ENCODE peak calls at places on chromosome 22, in five cellular contexts. One of them, this sample, is unnamed.

GRCh38 chr22:26139320-26139719 is 29.9 kb upstream of the SEZ6L start:
- DNase-seq in foreskin fibroblast: no peak
- DNase-seq in amniotic stem cell: no peak
- DNase-seq in dorsolateral prefrontal cortex: peak; percentile 64
- DNase-seq in nucleus accumbens: no peak
- DNase-seq in this sample: no peak

GRCh38 chr22:41568811-41569210 is 8.0 kb downstream of the CSDC2 start:
- DNase-seq in foreskin fibroblast: no peak
- DNase-seq in amniotic stem cell: no peak
- DNase-seq in dorsolateral prefrontal cortex: no peak
- DNase-seq in nucleus accumbens: no peak
- DNase-seq in this sample: no peak

GRCh38 chr22:28021998-28022660 is 103.1 kb upstream of the PITPNB start:
- DNase-seq in foreskin fibroblast: no peak
- DNase-seq in amniotic stem cell: no peak
- DNase-seq in dorsolateral prefrontal cortex: peak; percentile 22
- DNase-seq in nucleus accumbens: no peak
- DNase-seq in this sample: no peak

GRCh38 chr22:43745783-43746356 is 66.2 kb downstream of the EFCAB6 start:
- DNase-seq in foreskin fibroblast: no peak
- DNase-seq in amniotic stem cell: no peak
- DNase-seq in dorsolateral prefrontal cortex: no peak
- DNase-seq in nucleus accumbens: no peak
- DNase-seq in this sample: no peak

GRCh38 chr22:28956506-28956905 is 73.1 kb downstream of the ZNRF3 start:
- DNase-seq in foreskin fibroblast: no peak
- DNase-seq in amniotic stem cell: no peak
- DNase-seq in dorsolateral prefrontal cortex: no peak
- DNase-seq in nucleus accumbens: no peak
- DNase-seq in this sample: no peak

GRCh38 chr22:39240841-39241631 is 3.7 kb downstream of the PDGFB start:
- DNase-seq in foreskin fibroblast: no peak
- DNase-seq in amniotic stem cell: no peak
- DNase-seq in dorsolateral prefrontal cortex: no peak
- DNase-seq in nucleus accumbens: no peak
- DNase-seq in this sample: no peak

GRCh38 chr22:22895776-22896445 is 8.3 kb downstream of the IGLL5 start:
- DNase-seq in foreskin fibroblast: no peak
- DNase-seq in amniotic stem cell: no peak
- DNase-seq in dorsolateral prefrontal cortex: peak; percentile 12
- DNase-seq in nucleus accumbens: no peak
- DNase-seq in this sample: no peak

GRCh38 chr22:35313311-35314121 is 13.8 kb downstream of the TOM1 start:
- DNase-seq in foreskin fibroblast: peak; percentile 90
- DNase-seq in amniotic stem cell: peak; percentile 48
- DNase-seq in dorsolateral prefrontal cortex: peak; percentile 43
- DNase-seq in nucleus accumbens: no peak
- DNase-seq in this sample: peak; percentile 89

GRCh38 chr22:23684561-23685031 is 6.2 kb upstream of the RGL4 start:
- DNase-seq in foreskin fibroblast: no peak
- DNase-seq in amniotic stem cell: no peak
- DNase-seq in dorsolateral prefrontal cortex: no peak
- DNase-seq in nucleus accumbens: no peak
- DNase-seq in this sample: no peak

GRCh38 chr22:37148031-37148651 is 1.6 kb downstream of the IL2RB start:
- DNase-seq in foreskin fibroblast: no peak
- DNase-seq in amniotic stem cell: no peak
- DNase-seq in dorsolateral prefrontal cortex: no peak
- DNase-seq in nucleus accumbens: no peak
- DNase-seq in this sample: no peak

GRCh38 chr22:50530857-50531545 is 1.2 kb upstream of the TYMP start:
- DNase-seq in foreskin fibroblast: peak; percentile 67
- DNase-seq in amniotic stem cell: no peak
- DNase-seq in dorsolateral prefrontal cortex: peak; percentile 57
- DNase-seq in nucleus accumbens: no peak
- DNase-seq in this sample: no peak

GRCh38 chr22:45527456-45527855 is 24.8 kb downstream of the FBLN1 start:
- DNase-seq in foreskin fibroblast: no peak
- DNase-seq in amniotic stem cell: no peak
- DNase-seq in dorsolateral prefrontal cortex: no peak
- DNase-seq in nucleus accumbens: no peak
- DNase-seq in this sample: no peak

GRCh38 chr22:38298312-38299000 is 18.8 kb downstream of the CSNK1E start:
- DNase-seq in foreskin fibroblast: no peak
- DNase-seq in amniotic stem cell: no peak
- DNase-seq in dorsolateral prefrontal cortex: no peak
- DNase-seq in nucleus accumbens: no peak
- DNase-seq in this sample: peak; percentile 96

GRCh38 chr22:48574776-48575566 is 1252.7 kb downstream of the BRD1 start:
- DNase-seq in foreskin fibroblast: no peak
- DNase-seq in amniotic stem cell: no peak
- DNase-seq in dorsolateral prefrontal cortex: peak; percentile 79
- DNase-seq in nucleus accumbens: no peak
- DNase-seq in this sample: no peak

This sample was measured in kidney epithelial cell.